ENCODE peak calls at places on chromosomes 2 and 18, in seven cellular contexts. X is HFFc6; U is NCI-H1092; O is ureter; V is mesenchymal stem cell; E is activated CD8-positive, alpha-beta memory T cell treated with anti-CD3 and anti-CD28 coated beads for 48 hours; T is NCI-H2029. K is an unnamed sample.

GRCh38 chr2:44169155-44169898 is 652 bp downstream of the PPM1B start:
- DNase-seq in X (peak; percentile 23), U (no peak), O (peak; percentile 59), V (peak; percentile 67), E (peak; percentile 29), T (peak; percentile 44), K (peak; percentile 49)

GRCh38 chr18:27762054-27762453 is 414.9 kb downstream of the CDH2 start:
- DNase-seq in X (no peak), U (no peak), O (no peak), V (no peak), E (no peak), T (no peak), K (no peak)

GRCh38 chr2:82494744-82495143 is 1964.3 kb downstream of the SUCLG1 start:
- DNase-seq in X (no peak), U (no peak), O (no peak), V (no peak), E (no peak), T (no peak), K (no peak)

GRCh38 chr2:53210538-53210937 is 557.1 kb upstream of the CHAC2 start:
- DNase-seq in X (no peak), U (no peak), O (no peak), V (no peak), E (no peak), T (no peak), K (no peak)

GRCh38 chr2:35873921-35874320 is 481.7 kb upstream of the CRIM1 start:
- DNase-seq in X (no peak), U (no peak), O (no peak), V (no peak), E (no peak), T (no peak), K (peak; percentile 24)

GRCh38 chr2:212330263-212330662 is 208.3 kb downstream of the ERBB4 start:
- DNase-seq in X (no peak), U (peak; percentile 10), O (no peak), V (no peak), E (no peak), T (no peak), K (peak; percentile 38)

GRCh38 chr2:101003278-101003775 is 1.2 kb downstream of the RPL31 start:
- DNase-seq in X (no peak), U (no peak), O (no peak), V (peak; percentile 49), E (no peak), T (no peak), K (no peak)

GRCh38 chr2:38728694-38729093 is 22.5 kb downstream of the SRSF7 start:
- DNase-seq in X (no peak), U (no peak), O (no peak), V (no peak), E (no peak), T (no peak), K (no peak)

GRCh38 chr2:140698736-140699135 is 1432.1 kb downstream of the LRP1B start:
- DNase-seq in X (no peak), U (no peak), O (no peak), V (no peak), E (no peak), T (no peak), K (no peak)

GRCh38 chr18:47413327-47413726 is 161.9 kb upstream of the SKOR2 start:
- DNase-seq in X (no peak), U (peak; percentile 26), O (no peak), V (no peak), E (no peak), T (peak; percentile 6), K (peak; percentile 13)

GRCh38 chr18:9927392-9928063 is 13.7 kb downstream of the VAPA start:
- DNase-seq in X (no peak), U (no peak), O (no peak), V (no peak), E (no peak), T (no peak), K (peak; percentile 36)

GRCh38 chr18:45046226-45046625 is 365.5 kb downstream of the SETBP1 start:
- DNase-seq in X (no peak), U (no peak), O (no peak), V (no peak), E (no peak), T (no peak), K (no peak)

GRCh38 chr2:58110765-58111164 is 64.2 kb downstream of the VRK2 start:
- DNase-seq in X (no peak), U (no peak), O (no peak), V (no peak), E (no peak), T (no peak), K (no peak)

GRCh38 chr2:158473719-158474392 is 17.1 kb downstream of the PKP4 start:
- DNase-seq in X (no peak), U (no peak), O (no peak), V (no peak), E (no peak), T (no peak), K (no peak)

GRCh38 chr2:223771480-223771879 is 65.9 kb downstream of the AP1S3 start:
- DNase-seq in X (no peak), U (no peak), O (no peak), V (no peak), E (no peak), T (no peak), K (no peak)

GRCh38 chr2:128790541-128790944 is 471.9 kb upstream of the HS6ST1 start:
- DNase-seq in X (no peak), U (no peak), O (peak; percentile 28), V (no peak), E (no peak), T (no peak), K (no peak)

GRCh38 chr2:74457129-74457548 is 1.1 kb upstream of the WBP1 start:
- DNase-seq in X (no peak), U (peak; percentile 76), O (no peak), V (no peak), E (no peak), T (no peak), K (peak; percentile 52)

GRCh38 chr2:207437136-207437856 is 92.5 kb upstream of the CREB1 start:
- DNase-seq in X (no peak), U (no peak), O (no peak), V (no peak), E (no peak), T (peak; percentile 42), K (no peak)

GRCh38 chr18:12470382-12471090 is 62.8 kb downstream of the PRELID3A start:
- DNase-seq in X (no peak), U (no peak), O (peak; percentile 64), V (no peak), E (no peak), T (no peak), K (no peak)

GRCh38 chr2:69345434-69345833 is 41.6 kb downstream of the GFPT1 start:
- DNase-seq in X (no peak), U (no peak), O (no peak), V (no peak), E (no peak), T (no peak), K (no peak)

GRCh38 chr2:42138163-42139016 is 30.8 kb upstream of the EML4 start:
- DNase-seq in X (peak; percentile 96), U (no peak), O (peak; percentile 62), V (peak; percentile 90), E (no peak), T (no peak), K (peak; percentile 98)

GRCh38 chr2:58319481-58319880 is 78.4 kb upstream of the FANCL start:
- DNase-seq in X (no peak), U (no peak), O (no peak), V (no peak), E (no peak), T (no peak), K (no peak)

GRCh38 chr2:227871375-227871788 is at the start of gene DAW1:
- DNase-seq in X (no peak), U (no peak), O (no peak), V (peak; percentile 59), E (peak; percentile 19), T (peak; percentile 57), K (peak; percentile 65)

GRCh38 chr2:19020144-19021099 is 338.0 kb downstream of the OSR1 start:
- DNase-seq in X (no peak), U (no peak), O (no peak), V (no peak), E (no peak), T (no peak), K (no peak)

GRCh38 chr2:8532408-8532807 is 149.4 kb upstream of the ID2 start:
- DNase-seq in X (no peak), U (no peak), O (no peak), V (no peak), E (no peak), T (no peak), K (no peak)

GRCh38 chr18:24657461-24657860 is 197.0 kb downstream of the HRH4 start:
- DNase-seq in X (no peak), U (no peak), O (no peak), V (peak; percentile 41), E (no peak), T (no peak), K (no peak)

GRCh38 chr18:9757851-9758587 is 49.9 kb downstream of the RAB31 start:
- DNase-seq in X (peak; percentile 13), U (no peak), O (no peak), V (peak; percentile 74), E (no peak), T (no peak), K (no peak)

GRCh38 chr2:123935405-123935804 is 89.7 kb upstream of the CNTNAP5 start:
- DNase-seq in X (no peak), U (no peak), O (no peak), V (no peak), E (no peak), T (no peak), K (no peak)

K was measured in A673.